ENCODE peak calls at places on chromosomes 16 and 17, in five cellular contexts. One of them, this sample, is unnamed.

GRCh38 chr16:16031401-16031800 is 82.0 kb downstream of the ABCC1 start:
- DNase-seq in SK-N-SH: no peak
- DNase-seq in transverse colon: no peak
- DNase-seq in heart right ventricle: no peak
- DNase-seq in AG04450: no peak
- DNase-seq in this sample: no peak

GRCh38 chr16:1960665-1961630 is 1.6 kb downstream of the NDUFB10 start:
- DNase-seq in AG04450: no peak
- DNase-seq in SK-N-SH: no peak
- DNase-seq in transverse colon: no peak
- DNase-seq in heart right ventricle: no peak
- DNase-seq in this sample: no peak

GRCh38 chr17:30091771-30092170 is 24.8 kb upstream of the NSRP1 start:
- DNase-seq in transverse colon: no peak
- DNase-seq in AG04450: no peak
- DNase-seq in heart right ventricle: no peak
- DNase-seq in SK-N-SH: no peak
- DNase-seq in this sample: no peak

GRCh38 chr16:12467418-12468210 is 336.1 kb downstream of the CPPED1 start:
- DNase-seq in heart right ventricle: no peak
- DNase-seq in transverse colon: no peak
- DNase-seq in SK-N-SH: no peak
- DNase-seq in AG04450: no peak
- DNase-seq in this sample: no peak

GRCh38 chr16:89919535-89920406 is 1.1 kb downstream of the MC1R start:
- DNase-seq in transverse colon: no peak
- DNase-seq in AG04450: no peak
- DNase-seq in heart right ventricle: no peak
- DNase-seq in SK-N-SH: no peak
- DNase-seq in this sample: no peak

GRCh38 chr16:6692874-6693273 is 639.8 kb upstream of the RBFOX1 start:
- DNase-seq in SK-N-SH: no peak
- DNase-seq in heart right ventricle: no peak
- DNase-seq in AG04450: no peak
- DNase-seq in transverse colon: no peak
- DNase-seq in this sample: no peak

GRCh38 chr17:64008830-64009229 is 10.7 kb downstream of the PRR29 start:
- DNase-seq in transverse colon: no peak
- DNase-seq in SK-N-SH: no peak
- DNase-seq in AG04450: no peak
- DNase-seq in heart right ventricle: no peak
- DNase-seq in this sample: no peak

GRCh38 chr16:90002759-90003158 is 16.5 kb downstream of the DBNDD1 start:
- DNase-seq in SK-N-SH: no peak
- DNase-seq in AG04450: no peak
- DNase-seq in heart right ventricle: no peak
- DNase-seq in transverse colon: no peak
- DNase-seq in this sample: no peak

GRCh38 chr16:89821438-89822187 is 5.2 kb upstream of the FANCA start:
- DNase-seq in heart right ventricle: no peak
- DNase-seq in transverse colon: no peak
- DNase-seq in SK-N-SH: no peak
- DNase-seq in AG04450: no peak
- DNase-seq in this sample: no peak

GRCh38 chr17:68782829-68783228 is 172.4 kb downstream of the ABCA8 start:
- DNase-seq in transverse colon: no peak
- DNase-seq in heart right ventricle: no peak
- DNase-seq in SK-N-SH: no peak
- DNase-seq in AG04450: no peak
- DNase-seq in this sample: no peak

GRCh38 chr17:13476722-13477121 is 125.0 kb downstream of the HS3ST3A1 start:
- DNase-seq in AG04450: no peak
- DNase-seq in SK-N-SH: no peak
- DNase-seq in heart right ventricle: no peak
- DNase-seq in transverse colon: no peak
- DNase-seq in this sample: no peak

GRCh38 chr17:19534562-19535149 is 1.0 kb downstream of the SLC47A1 start:
- DNase-seq in SK-N-SH: no peak
- DNase-seq in AG04450: no peak
- DNase-seq in transverse colon: no peak
- DNase-seq in heart right ventricle: no peak
- DNase-seq in this sample: peak; percentile 21

GRCh38 chr16:77273-77806 is 685 bp upstream of the MPG start:
- DNase-seq in AG04450: no peak
- DNase-seq in transverse colon: peak; percentile 54
- DNase-seq in SK-N-SH: peak; percentile 86
- DNase-seq in heart right ventricle: peak; percentile 71
- DNase-seq in this sample: no peak

GRCh38 chr16:74025-74424 is 1.6 kb upstream of the RHBDF1 start:
- DNase-seq in heart right ventricle: peak; percentile 75
- DNase-seq in transverse colon: no peak
- DNase-seq in AG04450: no peak
- DNase-seq in SK-N-SH: no peak
- DNase-seq in this sample: no peak

GRCh38 chr16:74437-75318 is 2.2 kb upstream of the RHBDF1 start:
- DNase-seq in AG04450: no peak
- DNase-seq in SK-N-SH: no peak
- DNase-seq in heart right ventricle: no peak
- DNase-seq in transverse colon: no peak
- DNase-seq in this sample: no peak

GRCh38 chr16:76535-77272 is 1.3 kb upstream of the MPG start:
- DNase-seq in heart right ventricle: peak; percentile 87
- DNase-seq in AG04450: no peak
- DNase-seq in transverse colon: peak; percentile 71
- DNase-seq in SK-N-SH: no peak
- DNase-seq in this sample: no peak

GRCh38 chr16:75580-76501 is 2.2 kb upstream of the MPG start:
- DNase-seq in heart right ventricle: peak; percentile 84
- DNase-seq in AG04450: no peak
- DNase-seq in transverse colon: peak; percentile 71
- DNase-seq in SK-N-SH: peak; percentile 63
- DNase-seq in this sample: no peak
- H3K27me3 ChIP-seq in heart right ventricle: no peaks in the 10 kb centered on the region
- H3K27me3 ChIP-seq in AG04450: no peaks in the 10 kb centered on the region
- H3K27me3 ChIP-seq in transverse colon: no peaks in the 10 kb centered on the region
- H3K27me3 ChIP-seq in SK-N-SH: no peaks in the 10 kb centered on the region
- H3K27me3 ChIP-seq in this sample: no peaks in the 10 kb centered on the region

DNA sequence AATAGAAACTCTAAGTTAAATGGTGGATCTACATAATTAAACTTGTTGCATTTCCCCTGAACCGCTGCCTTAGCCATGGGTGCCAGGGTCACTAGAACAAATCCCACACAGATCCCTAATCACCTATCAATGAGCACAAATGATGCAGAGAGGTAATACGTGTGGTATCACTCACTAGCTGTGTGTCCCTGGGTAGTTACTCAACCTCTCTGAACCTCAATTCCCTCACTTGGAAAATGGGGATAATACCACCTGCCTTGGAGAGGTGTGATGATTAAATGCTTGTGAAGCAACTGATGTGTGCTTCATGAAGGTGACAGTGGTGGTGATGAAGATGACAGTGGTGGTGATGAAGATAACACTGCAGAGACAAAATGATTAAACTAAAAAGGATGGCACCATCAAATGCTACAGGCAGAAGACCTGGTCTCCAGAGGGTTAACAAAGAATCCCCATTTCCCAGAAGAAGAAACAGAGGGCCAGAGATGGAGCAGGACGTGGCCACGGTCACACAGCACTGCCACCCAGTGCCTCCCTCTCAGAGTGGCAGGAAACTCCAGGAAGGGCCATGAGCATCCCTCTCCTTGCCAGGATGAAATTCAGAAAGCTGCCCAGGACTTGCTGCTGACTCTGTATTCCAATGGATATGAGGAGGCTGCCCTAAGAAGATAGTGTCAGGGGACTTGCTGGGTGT is 17.9 kb upstream of the FOXF1 start:
- DNase-seq in heart right ventricle: no peak
- DNase-seq in SK-N-SH: no peak
- DNase-seq in transverse colon: no peak
- DNase-seq in AG04450: no peak
- DNase-seq in this sample: no peak
- TF ChIP-seq CTCF in heart right ventricle: no peak
- TF ChIP-seq CTCF in SK-N-SH: no peak
- TF ChIP-seq CTCF in transverse colon: no peak
- TF ChIP-seq CTCF in AG04450: no peak
- TF ChIP-seq CTCF in this sample: no peak

GRCh38 chr16:31529398-31530312 is 2.0 kb downstream of the AHSP start:
- DNase-seq in SK-N-SH: no peak
- DNase-seq in AG04450: no peak
- DNase-seq in heart right ventricle: no peak
- DNase-seq in transverse colon: no peak
- DNase-seq in this sample: no peak

GRCh38 chr16:31527617-31528287 is at the start of gene AHSP:
- DNase-seq in SK-N-SH: no peak
- DNase-seq in heart right ventricle: no peak
- DNase-seq in AG04450: no peak
- DNase-seq in transverse colon: no peak
- DNase-seq in this sample: no peak

GRCh38 chr16:31531096-31531495 is 3.4 kb downstream of the AHSP start:
- DNase-seq in heart right ventricle: no peak
- DNase-seq in transverse colon: no peak
- DNase-seq in AG04450: no peak
- DNase-seq in SK-N-SH: no peak
- DNase-seq in this sample: no peak

GRCh38 chr16:31530405-31530804 is 2.7 kb downstream of the AHSP start:
- DNase-seq in heart right ventricle: no peak
- DNase-seq in SK-N-SH: no peak
- DNase-seq in transverse colon: no peak
- DNase-seq in AG04450: no peak
- DNase-seq in this sample: no peak

DNA sequence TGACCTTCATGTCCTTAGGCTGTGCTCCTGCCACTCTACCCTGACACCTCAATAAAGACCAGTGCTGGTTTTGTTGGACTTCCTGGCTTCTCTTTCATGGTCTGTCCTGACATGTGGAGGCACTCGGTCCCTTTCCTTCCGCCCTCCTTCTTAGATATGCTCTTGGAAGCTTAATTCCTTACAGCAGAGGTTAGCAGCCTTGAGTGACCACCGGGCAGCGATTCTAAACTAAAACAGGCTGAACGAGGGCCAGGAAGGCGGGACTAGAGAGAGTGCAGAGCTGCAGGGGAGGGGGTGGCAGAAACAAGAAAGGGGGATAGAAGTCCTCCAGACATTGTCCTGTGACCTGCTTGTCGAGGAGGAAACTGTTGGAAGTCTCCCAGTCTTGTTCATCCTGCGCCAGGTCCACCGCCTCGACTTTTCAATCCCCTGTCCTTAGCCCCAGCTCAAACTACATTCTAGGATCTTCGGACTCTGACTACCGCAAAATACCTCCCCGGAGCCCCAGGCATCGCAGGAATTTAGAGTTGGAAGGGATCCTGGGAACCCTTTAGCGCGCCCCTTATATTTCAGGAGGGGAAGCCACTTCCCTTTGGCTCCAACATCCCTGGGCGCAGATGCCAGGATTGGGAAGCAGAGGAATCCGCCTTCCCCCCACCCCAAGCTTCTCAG is 1.2 kb downstream of the AHSP start:
- DNase-seq in AG04450: no peak
- DNase-seq in transverse colon: no peak
- DNase-seq in SK-N-SH: no peak
- DNase-seq in heart right ventricle: no peak
- DNase-seq in this sample: no peak
- H3K27me3 ChIP-seq in AG04450: peaks cover 30% of the 10 kb centered on the region
- H3K27me3 ChIP-seq in transverse colon: peaks cover 43% of the 10 kb centered on the region
- H3K27me3 ChIP-seq in SK-N-SH: peaks cover 53% of the 10 kb centered on the region
- H3K27me3 ChIP-seq in heart right ventricle: peaks cover 65% of the 10 kb centered on the region
- H3K27me3 ChIP-seq in this sample: peaks cover 26% of the 10 kb centered on the region

GRCh38 chr17:79201536-79202227 is 127.1 kb downstream of the ENGASE start:
- DNase-seq in AG04450: no peak
- DNase-seq in heart right ventricle: no peak
- DNase-seq in transverse colon: no peak
- DNase-seq in SK-N-SH: no peak
- DNase-seq in this sample: no peak

GRCh38 chr17:79204261-79204660 is 129.6 kb downstream of the ENGASE start:
- DNase-seq in transverse colon: no peak
- DNase-seq in heart right ventricle: no peak
- DNase-seq in AG04450: no peak
- DNase-seq in SK-N-SH: no peak
- DNase-seq in this sample: no peak

GRCh38 chr17:79203657-79204056 is 129.0 kb downstream of the ENGASE start:
- DNase-seq in SK-N-SH: no peak
- DNase-seq in heart right ventricle: no peak
- DNase-seq in transverse colon: no peak
- DNase-seq in AG04450: no peak
- DNase-seq in this sample: no peak

GRCh38 chr17:79202476-79202875 is 127.9 kb downstream of the ENGASE start:
- DNase-seq in heart right ventricle: no peak
- DNase-seq in transverse colon: no peak
- DNase-seq in SK-N-SH: peak; percentile 74
- DNase-seq in AG04450: no peak
- DNase-seq in this sample: no peak

GRCh38 chr17:79203016-79203415 is 128.4 kb downstream of the ENGASE start:
- DNase-seq in transverse colon: no peak
- DNase-seq in heart right ventricle: no peak
- DNase-seq in SK-N-SH: peak; percentile 73
- DNase-seq in AG04450: no peak
- DNase-seq in this sample: no peak
- TF ChIP-seq CTCF in transverse colon: no peak
- TF ChIP-seq CTCF in heart right ventricle: no peak
- TF ChIP-seq CTCF in SK-N-SH: no peak
- TF ChIP-seq CTCF in AG04450: no peak
- TF ChIP-seq CTCF in this sample: no peak

DNA sequence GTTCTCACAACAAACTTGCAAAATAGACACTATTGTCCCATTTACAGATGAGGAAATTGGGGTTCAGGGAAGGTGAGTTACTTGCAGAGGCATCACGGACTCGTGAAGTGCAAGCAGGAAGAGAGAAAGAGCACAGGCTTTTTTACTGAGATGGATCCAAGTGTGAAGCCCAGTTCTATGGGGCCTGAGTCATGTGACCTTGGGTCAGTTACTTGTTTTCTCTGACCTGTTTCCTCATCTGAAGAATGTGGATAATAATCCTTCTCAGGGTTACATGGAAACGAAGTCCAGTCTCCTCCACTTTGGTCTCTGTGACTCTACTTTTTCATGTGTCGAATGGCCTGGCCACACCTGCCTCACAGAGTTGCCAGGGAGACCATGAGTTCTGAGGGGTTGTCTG is 134.4 kb downstream of the SPACA3 start:
- DNase-seq in heart right ventricle: no peak
- DNase-seq in SK-N-SH: no peak
- DNase-seq in transverse colon: no peak
- DNase-seq in AG04450: no peak
- DNase-seq in this sample: no peak
- H3K27me3 ChIP-seq in heart right ventricle: peaks cover 47% of the 10 kb centered on the region
- H3K27me3 ChIP-seq in SK-N-SH: no peaks in the 10 kb centered on the region
- H3K27me3 ChIP-seq in transverse colon: peaks cover 10% of the 10 kb centered on the region
- H3K27me3 ChIP-seq in AG04450: peaks cover 3% of the 10 kb centered on the region
- H3K27me3 ChIP-seq in this sample: peaks cover 5% of the 10 kb centered on the region

GRCh38 chr17:76557368-76558209 is 17.7 kb downstream of the PRCD start:
- DNase-seq in SK-N-SH: peak; percentile 98
- DNase-seq in transverse colon: peak; percentile 96
- DNase-seq in AG04450: peak; percentile 91
- DNase-seq in heart right ventricle: peak; percentile 91
- DNase-seq in this sample: peak; percentile 69
- TF ChIP-seq CTCF in SK-N-SH: peak; percentile 78
- TF ChIP-seq CTCF in transverse colon: peak; percentile 84
- TF ChIP-seq CTCF in AG04450: peak; percentile 70
- TF ChIP-seq CTCF in heart right ventricle: peak; percentile 63
- TF ChIP-seq CTCF in this sample: peak; percentile 70